ENCODE peak calls at places on chromosomes 4 and X, in ten cellular contexts. X is central memory CD8-positive, alpha-beta T cell; J is activated T-cell treated with anti-CD3 and anti-CD28 coated beads for 4 hours; W is NCI-H460; T is T-helper 2 cell; U is thyroid gland; N is NCI-H1105; Z is activated gamma-delta T cell treated with Interleukin-2 at 50 U/mL for 16 hours; K is choroid plexus epithelial cell; C is KG1. M is an unnamed sample.

GRCh38 chrX:16212436-16212835 is 45.2 kb downstream of the MAGEB17 start:
- DNase-seq in X (no peak), T (no peak), N (no peak), C (no peak), K (peak), J (no peak), Z (no peak), U (no peak), W (no peak), M (peak)

GRCh38 chr4:177879851-177880250 is 437.6 kb upstream of the AGA start:
- DNase-seq in Z (no peak), T (peak), X (no peak), C (no peak), W (no peak), J (no peak), U (no peak), N (no peak), K (no peak), M (no peak)

GRCh38 chr4:1766336-1767057 is 26.6 kb upstream of the FGFR3 start:
- DNase-seq in T (no peak), Z (no peak), U (no peak), K (no peak), X (no peak), J (no peak), W (no peak), N (no peak), C (no peak), M (no peak)

GRCh38 chr4:71545168-71545567 is 206.3 kb downstream of the SLC4A4 start:
- DNase-seq in Z (no peak), U (no peak), K (peak), T (no peak), W (no peak), N (no peak), J (no peak), X (no peak), C (no peak), M (no peak)

GRCh38 chr4:6926681-6927478 is 17.3 kb downstream of the TBC1D14 start:
- DNase-seq in Z (peak), T (peak), N (no peak), X (no peak), C (no peak), W (no peak), U (no peak), J (peak), K (no peak), M (peak)

GRCh38 chrX:2548731-2549423 is 48.1 kb upstream of the DHRSX start:
- DNase-seq in T (no peak), N (no peak), X (no peak), K (peak), J (no peak), C (no peak), Z (no peak), W (no peak), U (no peak), M (no peak)

GRCh38 chr4:1243451-1244080 is 5.4 kb downstream of the CTBP1 start:
- DNase-seq in N (no peak), C (no peak), K (no peak), U (peak), J (no peak), W (no peak), Z (no peak), T (no peak), X (no peak), M (no peak)

GRCh38 chr4:138275946-138276621 is 33.9 kb upstream of the SLC7A11 start:
- DNase-seq in Z (no peak), N (no peak), X (no peak), K (peak), W (no peak), J (no peak), T (no peak), C (no peak), U (no peak), M (no peak)

GRCh38 chr4:173802714-173803022 is 272.6 kb upstream of the HAND2 start:
- DNase-seq in K (no peak), J (no peak), W (no peak), C (no peak), N (no peak), Z (no peak), T (no peak), U (no peak), X (no peak), M (no peak)

GRCh38 chr4:133146574-133147198 is 2.4 kb upstream of the PCDH10 start:
- DNase-seq in Z (no peak), T (peak), K (peak), C (no peak), U (peak), N (peak), X (no peak), W (peak), J (no peak), M (peak)

GRCh38 chrX:115204040-115204439 is 14.8 kb downstream of the RBMXL3 start:
- DNase-seq in J (no peak), W (no peak), N (no peak), U (no peak), X (no peak), Z (no peak), K (no peak), T (no peak), C (no peak), M (no peak)

M was measured in small intestine.